ENCODE peak calls at places on chromosome 6, in ten cellular contexts. One of them, this sample, is unnamed.

GRCh38 chr6:13677878-13678254 is 33.8 kb downstream of the RANBP9 start:
- DNase-seq in prostate gland: no peak
- DNase-seq in transverse colon: no peak
- DNase-seq in SK-N-SH: no peak
- DNase-seq in GM23338: no peak
- DNase-seq in H1: no peak
- DNase-seq in stomach: no peak
- DNase-seq in upper lobe of left lung: no peak
- DNase-seq in spleen: no peak
- DNase-seq in HepG2: peak; percentile 90
- DNase-seq in this sample: no peak

GRCh38 chr6:44297063-44298038 is 15.8 kb downstream of the AARS2 start:
- DNase-seq in H1: no peak
- DNase-seq in HepG2: no peak
- DNase-seq in prostate gland: no peak
- DNase-seq in transverse colon: peak; percentile 25
- DNase-seq in upper lobe of left lung: no peak
- DNase-seq in GM23338: peak; percentile 82
- DNase-seq in stomach: peak; percentile 39
- DNase-seq in spleen: peak; percentile 85
- DNase-seq in SK-N-SH: peak; percentile 89
- DNase-seq in this sample: no peak

GRCh38 chr6:168001037-168001348 is 3.5 kb downstream of the KIF25 start:
- DNase-seq in GM23338: no peak
- DNase-seq in spleen: no peak
- DNase-seq in HepG2: no peak
- DNase-seq in prostate gland: no peak
- DNase-seq in SK-N-SH: no peak
- DNase-seq in stomach: no peak
- DNase-seq in transverse colon: no peak
- DNase-seq in upper lobe of left lung: no peak
- DNase-seq in H1: no peak
- DNase-seq in this sample: no peak

GRCh38 chr6:167559675-167560479 is 235.0 kb downstream of the TTLL2 start:
- DNase-seq in spleen: no peak
- DNase-seq in upper lobe of left lung: no peak
- DNase-seq in stomach: peak; percentile 61
- DNase-seq in HepG2: peak; percentile 97
- DNase-seq in GM23338: no peak
- DNase-seq in prostate gland: no peak
- DNase-seq in SK-N-SH: no peak
- DNase-seq in H1: no peak
- DNase-seq in transverse colon: peak; percentile 22
- DNase-seq in this sample: no peak

GRCh38 chr6:6890400-6890858 is 217.3 kb upstream of the RREB1 start:
- DNase-seq in stomach: peak; percentile 58
- DNase-seq in GM23338: peak; percentile 70
- DNase-seq in H1: no peak
- DNase-seq in spleen: no peak
- DNase-seq in prostate gland: no peak
- DNase-seq in SK-N-SH: peak; percentile 32
- DNase-seq in HepG2: no peak
- DNase-seq in transverse colon: peak; percentile 56
- DNase-seq in upper lobe of left lung: no peak
- DNase-seq in this sample: no peak

GRCh38 chr6:1613631-1614447 is 4.1 kb downstream of the FOXC1 start:
- DNase-seq in H1: no peak
- DNase-seq in HepG2: no peak
- DNase-seq in stomach: no peak
- DNase-seq in upper lobe of left lung: no peak
- DNase-seq in spleen: no peak
- DNase-seq in GM23338: peak; percentile 90
- DNase-seq in SK-N-SH: peak; percentile 89
- DNase-seq in prostate gland: no peak
- DNase-seq in transverse colon: no peak
- DNase-seq in this sample: no peak

GRCh38 chr6:74182992-74183391 is 487.0 kb downstream of the CD109 start:
- DNase-seq in stomach: peak; percentile 55
- DNase-seq in spleen: no peak
- DNase-seq in SK-N-SH: no peak
- DNase-seq in upper lobe of left lung: no peak
- DNase-seq in HepG2: peak; percentile 31
- DNase-seq in H1: no peak
- DNase-seq in prostate gland: no peak
- DNase-seq in transverse colon: no peak
- DNase-seq in GM23338: no peak
- DNase-seq in this sample: no peak

GRCh38 chr6:65112435-65112834 is 594.6 kb downstream of the EYS start:
- DNase-seq in H1: no peak
- DNase-seq in transverse colon: no peak
- DNase-seq in upper lobe of left lung: no peak
- DNase-seq in prostate gland: no peak
- DNase-seq in stomach: no peak
- DNase-seq in SK-N-SH: no peak
- DNase-seq in GM23338: no peak
- DNase-seq in spleen: no peak
- DNase-seq in HepG2: no peak
- DNase-seq in this sample: no peak

GRCh38 chr6:167125950-167126349 is 3.1 kb downstream of the CCR6 start:
- DNase-seq in HepG2: no peak
- DNase-seq in prostate gland: no peak
- DNase-seq in upper lobe of left lung: no peak
- DNase-seq in GM23338: no peak
- DNase-seq in spleen: no peak
- DNase-seq in transverse colon: no peak
- DNase-seq in stomach: no peak
- DNase-seq in SK-N-SH: no peak
- DNase-seq in H1: no peak
- DNase-seq in this sample: no peak

GRCh38 chr6:123529843-123530242 is 106.9 kb downstream of the TRDN start:
- DNase-seq in prostate gland: no peak
- DNase-seq in HepG2: no peak
- DNase-seq in SK-N-SH: no peak
- DNase-seq in GM23338: no peak
- DNase-seq in spleen: no peak
- DNase-seq in H1: no peak
- DNase-seq in upper lobe of left lung: no peak
- DNase-seq in stomach: no peak
- DNase-seq in transverse colon: no peak
- DNase-seq in this sample: no peak

GRCh38 chr6:100877851-100878250 is 3.3 kb downstream of the ASCC3 start:
- DNase-seq in HepG2: no peak
- DNase-seq in GM23338: peak; percentile 37
- DNase-seq in upper lobe of left lung: no peak
- DNase-seq in stomach: no peak
- DNase-seq in transverse colon: no peak
- DNase-seq in H1: no peak
- DNase-seq in spleen: no peak
- DNase-seq in SK-N-SH: no peak
- DNase-seq in prostate gland: no peak
- DNase-seq in this sample: no peak

GRCh38 chr6:100592929-100593328 is 128.2 kb upstream of the SIM1 start:
- DNase-seq in HepG2: no peak
- DNase-seq in spleen: no peak
- DNase-seq in upper lobe of left lung: no peak
- DNase-seq in H1: no peak
- DNase-seq in GM23338: no peak
- DNase-seq in SK-N-SH: no peak
- DNase-seq in stomach: no peak
- DNase-seq in transverse colon: no peak
- DNase-seq in prostate gland: no peak
- DNase-seq in this sample: no peak

GRCh38 chr6:169141706-169142705 is 111.6 kb downstream of the THBS2 start:
- DNase-seq in HepG2: no peak
- DNase-seq in SK-N-SH: no peak
- DNase-seq in GM23338: no peak
- DNase-seq in H1: no peak
- DNase-seq in stomach: no peak
- DNase-seq in upper lobe of left lung: no peak
- DNase-seq in prostate gland: no peak
- DNase-seq in transverse colon: peak; percentile 24
- DNase-seq in spleen: peak; percentile 41
- DNase-seq in this sample: no peak

GRCh38 chr6:157726892-157727628 is 96.0 kb upstream of the SNX9 start:
- DNase-seq in prostate gland: no peak
- DNase-seq in transverse colon: no peak
- DNase-seq in spleen: no peak
- DNase-seq in stomach: no peak
- DNase-seq in GM23338: no peak
- DNase-seq in H1: no peak
- DNase-seq in upper lobe of left lung: no peak
- DNase-seq in HepG2: no peak
- DNase-seq in SK-N-SH: no peak
- DNase-seq in this sample: no peak

DNA sequence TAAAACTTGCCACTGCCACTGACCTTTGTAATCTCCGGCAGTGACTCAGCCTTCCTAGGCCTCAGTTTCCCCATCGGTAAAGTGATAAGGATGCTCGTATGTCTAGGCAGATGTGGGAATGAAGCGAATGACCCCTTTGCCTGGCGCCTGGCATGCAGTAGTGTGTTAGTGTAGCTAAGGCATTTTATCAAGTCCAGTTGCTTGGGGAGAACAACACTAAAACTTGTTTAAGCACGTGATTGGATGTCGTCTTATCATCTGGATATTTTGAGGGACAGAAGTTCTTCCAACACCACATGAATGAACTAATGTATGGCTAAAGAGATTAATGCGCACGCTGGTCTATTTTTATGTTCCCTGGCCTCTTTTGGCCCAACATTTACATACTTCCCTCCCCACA is 421.3 kb downstream of the QKI start:
- DNase-seq in HepG2: no peak
- DNase-seq in GM23338: no peak
- DNase-seq in prostate gland: no peak
- DNase-seq in transverse colon: no peak
- DNase-seq in stomach: no peak
- DNase-seq in upper lobe of left lung: no peak
- DNase-seq in SK-N-SH: no peak
- DNase-seq in H1: no peak
- DNase-seq in spleen: no peak
- DNase-seq in this sample: no peak
- TF ChIP-seq POLR2AphosphoS5 in HepG2: no peak
- TF ChIP-seq POLR2AphosphoS5 in GM23338: no peak
- TF ChIP-seq POLR2AphosphoS5 in prostate gland: no peak
- TF ChIP-seq POLR2AphosphoS5 in transverse colon: no peak
- TF ChIP-seq POLR2AphosphoS5 in stomach: no peak
- TF ChIP-seq POLR2AphosphoS5 in upper lobe of left lung: no peak
- TF ChIP-seq POLR2AphosphoS5 in SK-N-SH: no peak
- TF ChIP-seq POLR2AphosphoS5 in H1: no peak
- TF ChIP-seq POLR2AphosphoS5 in spleen: no peak
- TF ChIP-seq POLR2AphosphoS5 in this sample: no peak

GRCh38 chr6:142819603-142820335 is 125.2 kb downstream of the HIVEP2 start:
- DNase-seq in stomach: no peak
- DNase-seq in H1: no peak
- DNase-seq in prostate gland: no peak
- DNase-seq in upper lobe of left lung: peak; percentile 32
- DNase-seq in GM23338: no peak
- DNase-seq in spleen: no peak
- DNase-seq in transverse colon: no peak
- DNase-seq in HepG2: no peak
- DNase-seq in SK-N-SH: no peak
- DNase-seq in this sample: no peak
- TF ChIP-seq POLR2AphosphoS5 in stomach: no peak
- TF ChIP-seq POLR2AphosphoS5 in H1: no peak
- TF ChIP-seq POLR2AphosphoS5 in prostate gland: no peak
- TF ChIP-seq POLR2AphosphoS5 in upper lobe of left lung: no peak
- TF ChIP-seq POLR2AphosphoS5 in GM23338: no peak
- TF ChIP-seq POLR2AphosphoS5 in spleen: no peak
- TF ChIP-seq POLR2AphosphoS5 in transverse colon: no peak
- TF ChIP-seq POLR2AphosphoS5 in HepG2: no peak
- TF ChIP-seq POLR2AphosphoS5 in SK-N-SH: no peak
- TF ChIP-seq POLR2AphosphoS5 in this sample: no peak

DNA sequence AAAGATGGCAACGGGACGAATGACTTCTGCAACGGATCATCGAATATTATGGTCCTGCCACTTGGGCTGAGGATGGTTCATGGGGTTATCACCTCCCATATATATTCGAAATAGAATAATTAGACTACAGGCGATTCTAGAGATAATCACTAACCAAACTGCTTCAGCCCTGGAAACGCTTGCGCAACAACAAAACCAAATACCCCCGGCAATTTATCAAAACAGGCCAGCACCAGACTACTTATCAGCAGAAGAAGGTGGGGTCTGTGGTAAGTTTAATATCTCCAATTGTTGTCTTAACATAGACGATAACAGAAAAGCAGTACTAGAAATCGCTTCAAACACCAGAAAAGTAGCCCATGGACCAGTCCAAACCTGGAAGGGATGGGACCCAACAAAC is 31.0 kb upstream of the ULBP3 start:
- DNase-seq in upper lobe of left lung: no peak
- DNase-seq in H1: no peak
- DNase-seq in HepG2: no peak
- DNase-seq in prostate gland: no peak
- DNase-seq in SK-N-SH: no peak
- DNase-seq in transverse colon: no peak
- DNase-seq in spleen: no peak
- DNase-seq in stomach: no peak
- DNase-seq in GM23338: no peak
- DNase-seq in this sample: no peak
- TF ChIP-seq POLR2AphosphoS5 in upper lobe of left lung: no peak
- TF ChIP-seq POLR2AphosphoS5 in H1: no peak
- TF ChIP-seq POLR2AphosphoS5 in HepG2: no peak
- TF ChIP-seq POLR2AphosphoS5 in prostate gland: no peak
- TF ChIP-seq POLR2AphosphoS5 in SK-N-SH: no peak
- TF ChIP-seq POLR2AphosphoS5 in transverse colon: no peak
- TF ChIP-seq POLR2AphosphoS5 in spleen: no peak
- TF ChIP-seq POLR2AphosphoS5 in stomach: no peak
- TF ChIP-seq POLR2AphosphoS5 in GM23338: no peak
- TF ChIP-seq POLR2AphosphoS5 in this sample: no peak

GRCh38 chr6:161271343-161272019 is 2.4 kb downstream of the AGPAT4 start:
- DNase-seq in transverse colon: no peak
- DNase-seq in SK-N-SH: no peak
- DNase-seq in H1: no peak
- DNase-seq in upper lobe of left lung: no peak
- DNase-seq in HepG2: no peak
- DNase-seq in prostate gland: no peak
- DNase-seq in GM23338: peak; percentile 3
- DNase-seq in spleen: no peak
- DNase-seq in stomach: no peak
- DNase-seq in this sample: no peak

GRCh38 chr6:161274488-161274858 is 612 bp upstream of the AGPAT4 start:
- DNase-seq in SK-N-SH: no peak
- DNase-seq in stomach: no peak
- DNase-seq in H1: no peak
- DNase-seq in GM23338: no peak
- DNase-seq in HepG2: no peak
- DNase-seq in upper lobe of left lung: no peak
- DNase-seq in transverse colon: no peak
- DNase-seq in spleen: no peak
- DNase-seq in prostate gland: no peak
- DNase-seq in this sample: no peak

GRCh38 chr6:161272600-161273355 is 1.1 kb downstream of the AGPAT4 start:
- DNase-seq in GM23338: peak; percentile 86
- DNase-seq in HepG2: no peak
- DNase-seq in spleen: no peak
- DNase-seq in transverse colon: no peak
- DNase-seq in H1: no peak
- DNase-seq in upper lobe of left lung: no peak
- DNase-seq in prostate gland: no peak
- DNase-seq in SK-N-SH: peak; percentile 62
- DNase-seq in stomach: no peak
- DNase-seq in this sample: no peak

GRCh38 chr6:161273752-161274487 is at the start of gene AGPAT4:
- DNase-seq in prostate gland: peak; percentile 57
- DNase-seq in spleen: no peak
- DNase-seq in SK-N-SH: peak; percentile 85
- DNase-seq in H1: peak; percentile 76
- DNase-seq in GM23338: peak; percentile 95
- DNase-seq in HepG2: peak; percentile 32
- DNase-seq in upper lobe of left lung: peak; percentile 79
- DNase-seq in transverse colon: peak; percentile 70
- DNase-seq in stomach: peak; percentile 41
- DNase-seq in this sample: peak; percentile 87

GRCh38 chr6:161273356-161273751 is 507 bp downstream of the AGPAT4 start:
- DNase-seq in upper lobe of left lung: no peak
- DNase-seq in spleen: no peak
- DNase-seq in HepG2: no peak
- DNase-seq in transverse colon: no peak
- DNase-seq in SK-N-SH: peak; percentile 62
- DNase-seq in stomach: no peak
- DNase-seq in H1: no peak
- DNase-seq in GM23338: no peak
- DNase-seq in prostate gland: no peak
- DNase-seq in this sample: no peak
- TF ChIP-seq POLR2AphosphoS5 in upper lobe of left lung: no peak
- TF ChIP-seq POLR2AphosphoS5 in spleen: no peak
- TF ChIP-seq POLR2AphosphoS5 in HepG2: no peak
- TF ChIP-seq POLR2AphosphoS5 in transverse colon: no peak
- TF ChIP-seq POLR2AphosphoS5 in SK-N-SH: no peak
- TF ChIP-seq POLR2AphosphoS5 in stomach: no peak
- TF ChIP-seq POLR2AphosphoS5 in H1: peak; percentile 48
- TF ChIP-seq POLR2AphosphoS5 in GM23338: no peak
- TF ChIP-seq POLR2AphosphoS5 in prostate gland: no peak
- TF ChIP-seq POLR2AphosphoS5 in this sample: no peak

This sample was measured in Panc1.